ENCODE peak calls at places on chromosome 15, in nine cellular contexts. D is spleen, O is endothelial cell of umbilical vein, W is HepG2, E is upper lobe of left lung, H is HCT116, A is GM12891, C is transverse colon, B is GM12892. R is an unnamed sample.

GRCh38 chr15:74955796-74956647 is 550 bp downstream of the RPP25 start:
- DNase-seq in E (peak), H (no peak), B (peak), A (no peak), C (peak), D (peak), W (no peak), O (peak), R (peak)

GRCh38 chr15:37425541-37425940 is 325.2 kb upstream of the MEIS2 start:
- DNase-seq in H (no peak), E (no peak), B (no peak), W (no peak), A (no peak), O (no peak), D (no peak), C (no peak), R (no peak)

GRCh38 chr15:59444082-59444835 is 6.3 kb downstream of the FAM81A start:
- DNase-seq in D (no peak), E (no peak), H (no peak), C (no peak), B (no peak), W (no peak), O (no peak), A (no peak), R (no peak)

GRCh38 chr15:78290222-78290621 is 9.2 kb downstream of the SKIC8 start:
- DNase-seq in C (no peak), H (no peak), B (no peak), E (no peak), A (no peak), D (no peak), W (no peak), O (no peak), R (no peak)

GRCh38 chr15:45456212-45457106 is 66.1 kb downstream of the SLC30A4 start:
- DNase-seq in C (peak), A (no peak), W (peak), E (peak), D (peak), H (peak), O (peak), B (no peak), R (peak)

GRCh38 chr15:44662478-44663409 is 718 bp downstream of the SPG11 start:
- DNase-seq in H (peak), W (peak), O (no peak), E (peak), C (peak), B (peak), A (peak), D (peak), R (peak)

GRCh38 chr15:40344631-40345120 is 3.9 kb upstream of the CCDC9B start:
- DNase-seq in W (peak), A (peak), C (peak), D (peak), O (peak), B (peak), E (peak), H (no peak), R (peak)

GRCh38 chr15:56817266-56817665 is 84.0 kb upstream of the ZNF280D start:
- DNase-seq in H (no peak), A (no peak), B (no peak), O (peak), C (no peak), E (no peak), D (no peak), W (no peak), R (no peak)

GRCh38 chr15:53658827-53659226 is 100.6 kb downstream of the WDR72 start:
- DNase-seq in E (no peak), D (no peak), O (no peak), A (no peak), H (no peak), B (no peak), C (no peak), W (no peak), R (no peak)

GRCh38 chr15:35874260-35874905 is 328.4 kb upstream of the DPH6 start:
- DNase-seq in O (peak), A (no peak), W (no peak), H (peak), E (no peak), D (no peak), B (no peak), C (no peak), R (no peak)

GRCh38 chr15:62497356-62497755 is 332.3 kb upstream of the C2CD4B start:
- DNase-seq in B (no peak), E (no peak), C (no peak), A (no peak), W (no peak), O (no peak), H (no peak), D (no peak), R (no peak)

GRCh38 chr15:37810381-37810780 is 124.1 kb upstream of the TMCO5A start:
- DNase-seq in D (no peak), B (no peak), W (no peak), H (no peak), C (no peak), O (no peak), A (no peak), E (no peak), R (no peak)

GRCh38 chr15:39312984-39313383 is 267.9 kb upstream of the THBS1 start:
- DNase-seq in O (no peak), H (peak), C (peak), D (no peak), E (no peak), A (peak), W (peak), B (no peak), R (no peak)

GRCh38 chr15:39946862-39947261 is 12.9 kb downstream of the EIF2AK4 start:
- DNase-seq in W (no peak), E (no peak), B (no peak), C (no peak), D (no peak), A (no peak), H (no peak), O (no peak), R (no peak)

GRCh38 chr15:77654975-77655374 is 22.3 kb upstream of the LINGO1 start:
- DNase-seq in C (peak), W (peak), E (no peak), A (no peak), O (no peak), D (no peak), B (no peak), H (peak), R (no peak)

GRCh38 chr15:90202929-90203328 is 1.8 kb downstream of the SEMA4B start:
- DNase-seq in O (no peak), H (no peak), D (no peak), A (no peak), W (no peak), C (no peak), E (no peak), B (no peak), R (no peak)

GRCh38 chr15:90200534-90201139 is 493 bp upstream of the SEMA4B start:
- DNase-seq in A (no peak), D (no peak), H (no peak), O (no peak), C (no peak), W (no peak), B (no peak), E (no peak), R (no peak)

GRCh38 chr15:90201944-90202375 is 830 bp downstream of the SEMA4B start:
- DNase-seq in H (no peak), A (no peak), D (peak), O (no peak), C (no peak), E (peak), W (no peak), B (no peak), R (no peak)

GRCh38 chr15:90203473-90203872 is 2.3 kb downstream of the SEMA4B start:
- DNase-seq in O (no peak), D (peak), B (no peak), A (no peak), E (no peak), W (no peak), H (no peak), C (no peak), R (no peak)

GRCh38 chr15:90201150-90201943 is at the start of gene SEMA4B:
- DNase-seq in D (peak), H (no peak), A (peak), W (peak), C (peak), O (peak), E (peak), B (peak), R (peak)
- TF ChIP-seq POLR2AphosphoS5 in D (peak), H (peak), A (no peak), W (peak), C (peak), O (peak), E (no peak), B (peak), R (peak)

DNA sequence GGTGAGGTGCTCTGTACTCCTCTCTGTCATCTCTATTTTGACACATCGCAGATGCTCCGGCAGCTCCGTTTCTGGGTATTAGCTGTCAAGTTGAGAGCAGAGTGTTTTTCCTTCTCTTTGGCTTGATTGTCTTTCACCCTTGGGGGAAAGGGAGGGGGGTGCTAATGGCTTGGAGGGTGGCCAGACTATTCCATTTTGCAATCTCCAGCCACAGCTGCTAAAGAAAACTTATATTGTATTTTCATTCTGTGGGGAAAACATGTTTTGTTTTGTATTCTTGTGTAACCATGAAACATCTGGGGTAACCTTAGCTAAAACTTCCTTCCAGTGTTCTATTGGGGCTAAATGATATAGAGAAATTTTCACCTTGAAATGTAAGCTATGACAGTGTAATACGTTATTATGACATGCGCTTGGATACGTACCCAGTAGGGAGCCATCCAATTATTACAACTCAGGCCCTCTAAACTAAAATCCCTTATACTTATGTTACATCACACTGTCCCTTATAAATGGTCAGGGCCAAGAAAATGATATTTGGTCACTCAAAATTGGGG is 14.0 kb upstream of the LARP6 start:
- DNase-seq in D (no peak), C (no peak), B (no peak), W (no peak), H (no peak), O (peak), A (no peak), E (no peak), R (peak)
- TF ChIP-seq POLR2AphosphoS5 in D (no peak), C (no peak), B (no peak), W (no peak), H (no peak), O (no peak), A (no peak), E (no peak), R (peak)

GRCh38 chr15:100940785-100941379 is 21.7 kb downstream of the LRRK1 start:
- DNase-seq in A (no peak), H (no peak), O (no peak), D (no peak), C (no peak), E (no peak), W (no peak), B (no peak), R (no peak)
- TF ChIP-seq POLR2AphosphoS5 in A (no peak), H (no peak), O (no peak), D (no peak), C (no peak), E (no peak), W (no peak), B (no peak), R (no peak)

GRCh38 chr15:71752604-71753289 is 57.6 kb upstream of the NR2E3 start:
- DNase-seq in A (peak), C (peak), H (peak), B (no peak), D (no peak), O (peak), E (no peak), W (peak), R (no peak)
- TF ChIP-seq POLR2AphosphoS5 in A (no peak), C (no peak), H (no peak), B (no peak), D (no peak), O (peak), E (no peak), W (no peak), R (no peak)

GRCh38 chr15:64455951-64456350 is 4.4 kb upstream of the ZNF609 start:
- DNase-seq in A (no peak), C (peak), O (peak), B (no peak), E (no peak), H (no peak), D (no peak), W (no peak), R (peak)
- TF ChIP-seq POLR2AphosphoS5 in A (no peak), C (no peak), O (no peak), B (no peak), E (no peak), H (no peak), D (no peak), W (no peak), R (no peak)

DNA sequence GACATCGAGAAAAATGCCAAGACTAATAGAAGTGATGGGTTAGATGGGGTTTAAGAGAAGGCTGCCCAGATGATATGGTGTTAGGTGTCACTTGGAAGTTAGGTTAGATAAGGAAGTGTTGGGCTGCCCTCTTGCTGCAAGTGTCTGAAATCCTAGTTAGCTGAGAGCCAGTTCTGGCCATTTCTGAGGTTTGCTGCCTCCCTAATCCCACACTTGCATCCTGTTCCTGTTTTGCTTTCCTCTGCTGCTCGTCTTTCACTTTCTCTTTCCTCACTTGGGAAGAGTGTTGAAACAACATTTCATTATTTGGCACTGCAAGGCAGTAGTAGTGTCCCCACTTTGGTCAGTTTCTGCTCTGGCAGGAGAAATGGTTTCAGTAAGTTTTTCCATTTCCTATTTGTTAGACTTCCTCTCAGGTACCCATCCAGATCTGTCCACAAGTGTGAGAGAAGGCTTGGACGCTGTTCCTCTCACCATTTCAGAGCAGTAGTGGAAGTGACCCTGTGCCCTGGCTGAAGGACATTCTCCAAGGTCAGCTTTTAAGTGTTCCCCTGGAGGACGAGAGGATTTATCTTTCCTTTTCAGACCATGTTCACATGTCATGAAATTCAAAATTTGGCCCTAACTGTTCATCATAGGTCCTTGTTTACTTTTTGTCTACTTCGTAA is 93.3 kb downstream of the ADAMTSL3 start:
- DNase-seq in B (no peak), W (peak), A (no peak), H (peak), C (no peak), O (no peak), E (no peak), D (no peak), R (peak)
- TF ChIP-seq POLR2AphosphoS5 in B (no peak), W (no peak), A (no peak), H (no peak), C (no peak), O (no peak), E (no peak), D (no peak), R (peak)

DNA sequence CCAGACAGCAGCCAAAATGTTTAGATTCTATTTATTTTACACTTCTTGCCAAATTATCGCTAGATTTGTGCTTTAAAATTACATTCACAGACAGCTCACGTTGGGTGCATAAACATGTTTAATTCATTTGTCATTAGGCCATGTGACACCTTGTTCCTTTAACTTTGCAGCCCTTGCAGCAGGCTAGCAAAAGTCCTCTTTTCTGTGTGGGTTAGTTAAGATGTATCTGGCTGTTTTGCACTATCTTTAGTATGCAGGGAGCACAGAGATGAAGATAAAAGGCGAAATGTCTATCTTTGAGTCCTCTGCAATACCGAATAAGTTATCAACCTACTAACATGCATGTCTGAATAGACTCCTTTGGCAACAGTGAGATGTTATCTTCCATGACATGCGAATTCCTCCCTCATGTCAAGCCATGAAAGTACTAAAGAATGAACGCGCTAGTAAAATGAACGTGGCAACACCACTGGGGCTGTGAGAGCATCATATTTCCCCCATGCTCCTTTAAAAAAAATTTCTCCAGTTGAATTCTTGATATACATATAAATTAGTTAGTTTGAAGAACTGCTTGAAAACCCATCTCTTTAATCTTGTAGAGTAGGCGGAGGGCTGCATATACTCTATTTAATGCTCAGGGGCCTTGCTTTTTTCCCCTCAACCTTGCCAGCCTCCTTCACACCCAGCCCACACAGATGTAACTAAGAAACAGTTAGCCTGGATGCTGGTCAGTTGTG is 620.4 kb upstream of the NR2F2 start:
- DNase-seq in D (no peak), C (no peak), H (no peak), B (no peak), E (no peak), W (no peak), A (no peak), O (no peak), R (no peak)
- TF ChIP-seq POLR2AphosphoS5 in D (no peak), C (no peak), H (no peak), B (no peak), E (no peak), W (no peak), A (no peak), O (no peak), R (no peak)

GRCh38 chr15:89795996-89796395 is 18.7 kb downstream of the ANPEP start:
- DNase-seq in D (peak), C (no peak), H (no peak), O (no peak), B (no peak), W (no peak), E (no peak), A (no peak), R (no peak)
- TF ChIP-seq POLR2AphosphoS5 in D (no peak), C (no peak), H (no peak), O (no peak), B (no peak), W (no peak), E (no peak), A (no peak), R (no peak)

GRCh38 chr15:25905140-25905539 is 42.0 kb upstream of the ATP10A start:
- DNase-seq in H (no peak), C (peak), B (no peak), D (no peak), W (no peak), A (no peak), E (no peak), O (no peak), R (peak)
- TF ChIP-seq POLR2AphosphoS5 in H (no peak), C (no peak), B (no peak), D (no peak), W (no peak), A (no peak), E (no peak), O (no peak), R (no peak)

R was measured in sigmoid colon.